ENCODE peak calls at places on chromosomes 2 and 18, in four cellular contexts. One of them, this sample, is unnamed.

GRCh38 chr2:136131961-136132839 is 14.3 kb upstream of the CXCR4 start:
- DNase-seq in left cardiac atrium: no peak
- DNase-seq in endothelial cell: no peak
- DNase-seq in astrocyte of the spinal cord: no peak
- DNase-seq in this sample: no peak

GRCh38 chr2:231187736-231188505 is 10.5 kb upstream of the ARMC9 start:
- DNase-seq in left cardiac atrium: peak
- DNase-seq in endothelial cell: no peak
- DNase-seq in astrocyte of the spinal cord: peak
- DNase-seq in this sample: peak

GRCh38 chr2:85605406-85606115 is 3.1 kb upstream of the TMEM150A start:
- DNase-seq in left cardiac atrium: no peak
- DNase-seq in endothelial cell: no peak
- DNase-seq in astrocyte of the spinal cord: peak
- DNase-seq in this sample: no peak

GRCh38 chr2:239278941-239279365 is 121.9 kb downstream of the HDAC4 start:
- DNase-seq in left cardiac atrium: no peak
- DNase-seq in endothelial cell: no peak
- DNase-seq in astrocyte of the spinal cord: peak
- DNase-seq in this sample: peak

GRCh38 chr2:233267516-233268245 is 16.2 kb downstream of the ATG16L1 start:
- DNase-seq in left cardiac atrium: no peak
- DNase-seq in endothelial cell: no peak
- DNase-seq in astrocyte of the spinal cord: no peak
- DNase-seq in this sample: no peak

GRCh38 chr2:207184348-207184747 is 18.6 kb upstream of the KLF7 start:
- DNase-seq in left cardiac atrium: no peak
- DNase-seq in endothelial cell: no peak
- DNase-seq in astrocyte of the spinal cord: peak
- DNase-seq in this sample: no peak

GRCh38 chr2:62559582-62559981 is 53.6 kb upstream of the TMEM17 start:
- DNase-seq in left cardiac atrium: no peak
- DNase-seq in endothelial cell: no peak
- DNase-seq in astrocyte of the spinal cord: no peak
- DNase-seq in this sample: no peak

GRCh38 chr2:67393237-67393636 is 3.9 kb upstream of the ETAA1 start:
- DNase-seq in left cardiac atrium: no peak
- DNase-seq in endothelial cell: no peak
- DNase-seq in astrocyte of the spinal cord: no peak
- DNase-seq in this sample: no peak

GRCh38 chr2:62114564-62114963 is 81.4 kb upstream of the B3GNT2 start:
- DNase-seq in left cardiac atrium: no peak
- DNase-seq in endothelial cell: peak
- DNase-seq in astrocyte of the spinal cord: no peak
- DNase-seq in this sample: peak

GRCh38 chr2:44937688-44938240 is 3.7 kb upstream of the SIX3 start:
- DNase-seq in left cardiac atrium: no peak
- DNase-seq in endothelial cell: no peak
- DNase-seq in astrocyte of the spinal cord: no peak
- DNase-seq in this sample: peak

GRCh38 chr2:79801082-79801481 is 288.2 kb downstream of the CTNNA2 start:
- DNase-seq in left cardiac atrium: no peak
- DNase-seq in endothelial cell: no peak
- DNase-seq in astrocyte of the spinal cord: no peak
- DNase-seq in this sample: no peak

GRCh38 chr18:25876334-25876979 is 214.0 kb downstream of the SS18 start:
- DNase-seq in left cardiac atrium: no peak
- DNase-seq in endothelial cell: peak
- DNase-seq in astrocyte of the spinal cord: no peak
- DNase-seq in this sample: no peak

GRCh38 chr2:85811850-85812735 is 58.3 kb downstream of the ATOH8 start:
- DNase-seq in left cardiac atrium: no peak
- DNase-seq in endothelial cell: no peak
- DNase-seq in astrocyte of the spinal cord: no peak
- DNase-seq in this sample: no peak

GRCh38 chr2:133400411-133400810 is 167.9 kb downstream of the NCKAP5 start:
- DNase-seq in left cardiac atrium: no peak
- DNase-seq in endothelial cell: no peak
- DNase-seq in astrocyte of the spinal cord: no peak
- DNase-seq in this sample: no peak

GRCh38 chr18:48073231-48073930 is 142.9 kb upstream of the SMAD2 start:
- DNase-seq in left cardiac atrium: no peak
- DNase-seq in endothelial cell: no peak
- DNase-seq in astrocyte of the spinal cord: no peak
- DNase-seq in this sample: no peak

GRCh38 chr2:97741251-97741650 is 27.9 kb downstream of the ZAP70 start:
- DNase-seq in left cardiac atrium: no peak
- DNase-seq in endothelial cell: no peak
- DNase-seq in astrocyte of the spinal cord: no peak
- DNase-seq in this sample: no peak

GRCh38 chr18:79510731-79511141 is 115.0 kb downstream of the NFATC1 start:
- DNase-seq in left cardiac atrium: no peak
- DNase-seq in endothelial cell: no peak
- DNase-seq in astrocyte of the spinal cord: no peak
- DNase-seq in this sample: no peak

This sample was measured in Right ventricle myocardium inferior.